ENCODE peak calls at places on chromosomes 6 and 20, in five cellular contexts. I, K, B, G and V are unnamed samples.

GRCh38 chr6:163720005-163720404 is 305.5 kb downstream of the QKI start:
- DNase-seq in I (no peak), K (no peak), B (peak; percentile 34), G (no peak), V (no peak)

GRCh38 chr6:168368063-168368835 is 48.7 kb upstream of the DACT2 start:
- DNase-seq in I (no peak), K (no peak), B (peak; percentile 9), G (no peak), V (no peak)

GRCh38 chr20:20835897-20836296 is 123.5 kb upstream of the RALGAPA2 start:
- DNase-seq in I (no peak), K (no peak), B (no peak), G (no peak), V (no peak)

GRCh38 chr6:20352346-20352745 is 49.3 kb upstream of the E2F3 start:
- DNase-seq in I (no peak), K (peak; percentile 5), B (no peak), G (no peak), V (no peak)

GRCh38 chr6:111583221-111583620 is 22.5 kb downstream of the TRAF3IP2 start:
- DNase-seq in I (no peak), K (no peak), B (no peak), G (no peak), V (no peak)

GRCh38 chr20:37417146-37417856 is 71.4 kb downstream of the SRC start:
- DNase-seq in I (no peak), K (no peak), B (no peak), G (no peak), V (no peak)

GRCh38 chr6:34657307-34657978 is 39.1 kb downstream of the ILRUN start:
- DNase-seq in I (peak; percentile 70), K (no peak), B (peak; percentile 88), G (no peak), V (peak; percentile 77)

GRCh38 chr20:47576516-47577033 is 74.9 kb downstream of the NCOA3 start:
- DNase-seq in I (peak; percentile 72), K (no peak), B (peak; percentile 91), G (no peak), V (peak; percentile 70)

GRCh38 chr6:67630146-67630545 is 1004.9 kb upstream of the ADGRB3 start:
- DNase-seq in I (peak; percentile 16), K (no peak), B (peak; percentile 97), G (no peak), V (no peak)

GRCh38 chr6:819122-819521 is 126.2 kb upstream of the EXOC2 start:
- DNase-seq in I (peak; percentile 73), K (no peak), B (no peak), G (no peak), V (no peak)

GRCh38 chr6:3322366-3322890 is 63.7 kb downstream of the PSMG4 start:
- DNase-seq in I (no peak), K (no peak), B (no peak), G (no peak), V (no peak)

GRCh38 chr20:11108102-11108842 is 434.5 kb upstream of the JAG1 start:
- DNase-seq in I (no peak), K (no peak), B (no peak), G (no peak), V (no peak)

GRCh38 chr6:29845405-29846006 is 17.9 kb downstream of the HLA-G start:
- DNase-seq in I (peak; percentile 19), K (peak; percentile 70), B (no peak), G (no peak), V (no peak)

GRCh38 chr6:5096482-5096881 is 11.3 kb downstream of the PPP1R3G start:
- DNase-seq in I (no peak), K (no peak), B (no peak), G (no peak), V (no peak)